ENCODE peak calls at places on chromosomes 5 and 9, in four cellular contexts. One of them, this sample, is unnamed.

GRCh38 chr5:124404796-124405195 is 341.6 kb downstream of the ZNF608 start:
- DNase-seq in NB4: no peak
- DNase-seq in fibroblast of the aortic adventitia: no peak
- DNase-seq in heart left ventricle: no peak
- DNase-seq in this sample: no peak

GRCh38 chr9:104780796-104781395 is 17.0 kb downstream of the NIPSNAP3B start:
- DNase-seq in NB4: peak
- DNase-seq in fibroblast of the aortic adventitia: peak
- DNase-seq in heart left ventricle: no peak
- DNase-seq in this sample: peak

GRCh38 chr5:43422143-43422542 is 10.0 kb upstream of the CCL28 start:
- DNase-seq in NB4: no peak
- DNase-seq in fibroblast of the aortic adventitia: peak
- DNase-seq in heart left ventricle: no peak
- DNase-seq in this sample: peak

GRCh38 chr5:116459306-116459705 is 115.3 kb downstream of the SEMA6A start:
- DNase-seq in NB4: no peak
- DNase-seq in fibroblast of the aortic adventitia: no peak
- DNase-seq in heart left ventricle: no peak
- DNase-seq in this sample: no peak

GRCh38 chr9:117409321-117409720 is 5.5 kb downstream of the ASTN2 start:
- DNase-seq in NB4: no peak
- DNase-seq in fibroblast of the aortic adventitia: no peak
- DNase-seq in heart left ventricle: no peak
- DNase-seq in this sample: peak

GRCh38 chr5:122091942-122092600 is 14.0 kb upstream of the LOX start:
- DNase-seq in NB4: no peak
- DNase-seq in fibroblast of the aortic adventitia: peak
- DNase-seq in heart left ventricle: no peak
- DNase-seq in this sample: peak

GRCh38 chr9:95167998-95168397 is 149.5 kb downstream of the FANCC start:
- DNase-seq in NB4: peak
- DNase-seq in fibroblast of the aortic adventitia: peak
- DNase-seq in heart left ventricle: peak
- DNase-seq in this sample: peak

GRCh38 chr5:113984928-113985327 is 376.9 kb upstream of the KCNN2 start:
- DNase-seq in NB4: no peak
- DNase-seq in fibroblast of the aortic adventitia: no peak
- DNase-seq in heart left ventricle: no peak
- DNase-seq in this sample: no peak

GRCh38 chr5:107619781-107620180 is 51.0 kb downstream of the EFNA5 start:
- DNase-seq in NB4: no peak
- DNase-seq in fibroblast of the aortic adventitia: no peak
- DNase-seq in heart left ventricle: no peak
- DNase-seq in this sample: no peak

GRCh38 chr9:35515766-35516165 is 25.9 kb downstream of the RUSC2 start:
- DNase-seq in NB4: no peak
- DNase-seq in fibroblast of the aortic adventitia: no peak
- DNase-seq in heart left ventricle: no peak
- DNase-seq in this sample: peak

GRCh38 chr9:37908698-37909186 is 4.8 kb upstream of the SLC25A51 start:
- DNase-seq in NB4: peak
- DNase-seq in fibroblast of the aortic adventitia: peak
- DNase-seq in heart left ventricle: no peak
- DNase-seq in this sample: peak

GRCh38 chr5:457195-457961 is 14.4 kb downstream of the EXOC3 start:
- DNase-seq in NB4: no peak
- DNase-seq in fibroblast of the aortic adventitia: no peak
- DNase-seq in heart left ventricle: peak
- DNase-seq in this sample: no peak

GRCh38 chr9:129109952-129110739 is 447 bp downstream of the CRAT start:
- DNase-seq in NB4: peak
- DNase-seq in fibroblast of the aortic adventitia: peak
- DNase-seq in heart left ventricle: peak
- DNase-seq in this sample: no peak

GRCh38 chr9:98109052-98109451 is 10.0 kb downstream of the TRIM14 start:
- DNase-seq in NB4: no peak
- DNase-seq in fibroblast of the aortic adventitia: no peak
- DNase-seq in heart left ventricle: no peak
- DNase-seq in this sample: no peak

GRCh38 chr9:70030156-70030555 is 13.5 kb upstream of the MAMDC2 start:
- DNase-seq in NB4: no peak
- DNase-seq in fibroblast of the aortic adventitia: peak
- DNase-seq in heart left ventricle: no peak
- DNase-seq in this sample: peak

GRCh38 chr5:73160239-73160671 is 12.7 kb upstream of the TMEM174 start:
- DNase-seq in NB4: peak
- DNase-seq in fibroblast of the aortic adventitia: no peak
- DNase-seq in heart left ventricle: no peak
- DNase-seq in this sample: no peak

GRCh38 chr5:56791396-56791795 is 24.0 kb upstream of the MAP3K1 start:
- DNase-seq in NB4: no peak
- DNase-seq in fibroblast of the aortic adventitia: no peak
- DNase-seq in heart left ventricle: no peak
- DNase-seq in this sample: no peak

GRCh38 chr5:139759219-139759721 is 36.3 kb upstream of the PSD2 start:
- DNase-seq in NB4: no peak
- DNase-seq in fibroblast of the aortic adventitia: no peak
- DNase-seq in heart left ventricle: no peak
- DNase-seq in this sample: no peak

GRCh38 chr9:2620876-2621677 is 510 bp upstream of the VLDLR start:
- DNase-seq in NB4: peak
- DNase-seq in fibroblast of the aortic adventitia: peak
- DNase-seq in heart left ventricle: peak
- DNase-seq in this sample: peak

GRCh38 chr5:142319560-142320426 is 5.0 kb downstream of the SPRY4 start:
- DNase-seq in NB4: no peak
- DNase-seq in fibroblast of the aortic adventitia: peak
- DNase-seq in heart left ventricle: no peak
- DNase-seq in this sample: peak

GRCh38 chr9:134226221-134226930 is 62.0 kb upstream of the RNU6ATAC start:
- DNase-seq in NB4: peak
- DNase-seq in fibroblast of the aortic adventitia: no peak
- DNase-seq in heart left ventricle: no peak
- DNase-seq in this sample: peak

GRCh38 chr5:175746851-175747250 is 89.0 kb downstream of the HRH2 start:
- DNase-seq in NB4: no peak
- DNase-seq in fibroblast of the aortic adventitia: no peak
- DNase-seq in heart left ventricle: no peak
- DNase-seq in this sample: peak

GRCh38 chr5:1133510-1134255 is 21.8 kb upstream of the SLC12A7 start:
- DNase-seq in NB4: peak
- DNase-seq in fibroblast of the aortic adventitia: no peak
- DNase-seq in heart left ventricle: no peak
- DNase-seq in this sample: no peak

GRCh38 chr9:36772449-36773370 is 200.0 kb downstream of the MELK start:
- DNase-seq in NB4: peak
- DNase-seq in fibroblast of the aortic adventitia: peak
- DNase-seq in heart left ventricle: no peak
- DNase-seq in this sample: peak

GRCh38 chr9:75891277-75892167 is 1.0 kb downstream of the PCSK5 start:
- DNase-seq in NB4: no peak
- DNase-seq in fibroblast of the aortic adventitia: peak
- DNase-seq in heart left ventricle: peak
- DNase-seq in this sample: peak

GRCh38 chr5:148542812-148543211 is 111.5 kb downstream of the HTR4 start:
- DNase-seq in NB4: peak
- DNase-seq in fibroblast of the aortic adventitia: peak
- DNase-seq in heart left ventricle: no peak
- DNase-seq in this sample: peak

GRCh38 chr9:127931092-127931881 is 710 bp upstream of the PIP5KL1 start:
- DNase-seq in NB4: peak
- DNase-seq in fibroblast of the aortic adventitia: peak
- DNase-seq in heart left ventricle: no peak
- DNase-seq in this sample: peak

DNA sequence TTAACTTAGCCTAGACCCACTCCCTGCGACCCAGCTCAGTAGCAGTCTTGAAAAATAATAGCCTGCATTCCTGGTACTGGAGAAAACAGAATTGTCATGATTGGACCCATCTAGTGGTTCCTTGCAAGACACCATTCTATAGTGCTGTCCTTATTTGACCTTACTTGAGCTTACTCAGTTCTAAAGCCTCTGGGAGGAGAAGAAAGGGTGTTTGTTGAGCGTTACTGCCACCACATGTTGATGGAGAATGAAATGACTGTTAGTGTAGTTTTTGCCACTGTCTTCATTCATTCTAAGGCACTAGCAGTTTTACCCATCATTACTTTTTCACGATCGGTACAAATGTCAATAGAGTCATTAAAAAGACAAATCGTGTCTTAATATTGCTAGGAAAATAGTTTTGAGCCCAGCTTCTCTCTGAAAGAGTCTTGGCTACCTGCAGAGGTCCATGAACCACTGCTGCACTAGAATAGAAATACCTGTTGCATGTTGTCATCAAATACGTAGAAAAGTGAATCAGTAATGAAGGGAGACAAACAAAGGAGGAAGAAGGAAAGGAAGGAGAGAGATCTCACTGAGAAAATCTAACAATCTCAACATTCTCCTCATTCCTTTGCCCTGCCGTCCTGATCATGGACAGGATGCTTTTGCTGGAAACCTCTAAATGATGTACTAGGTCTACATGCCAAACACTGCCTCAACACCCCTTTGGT is 96.0 kb downstream of the LIX1 start:
- DNase-seq in NB4: peak
- DNase-seq in fibroblast of the aortic adventitia: peak
- DNase-seq in heart left ventricle: no peak
- DNase-seq in this sample: peak
- TF ChIP-seq CTCF in NB4: no peak
- TF ChIP-seq CTCF in fibroblast of the aortic adventitia: no peak
- TF ChIP-seq CTCF in heart left ventricle: no peak
- TF ChIP-seq CTCF in this sample: no peak

GRCh38 chr5:61768692-61769281 is 436.7 kb downstream of the ZSWIM6 start:
- DNase-seq in NB4: peak
- DNase-seq in fibroblast of the aortic adventitia: peak
- DNase-seq in heart left ventricle: no peak
- DNase-seq in this sample: peak
- TF ChIP-seq CTCF in NB4: peak
- TF ChIP-seq CTCF in fibroblast of the aortic adventitia: peak
- TF ChIP-seq CTCF in heart left ventricle: peak
- TF ChIP-seq CTCF in this sample: peak

GRCh38 chr9:88989961-88990570 is 1.2 kb upstream of the S1PR3 start:
- DNase-seq in NB4: peak
- DNase-seq in fibroblast of the aortic adventitia: no peak
- DNase-seq in heart left ventricle: no peak
- DNase-seq in this sample: no peak
- TF ChIP-seq CTCF in NB4: no peak
- TF ChIP-seq CTCF in fibroblast of the aortic adventitia: no peak
- TF ChIP-seq CTCF in heart left ventricle: no peak
- TF ChIP-seq CTCF in this sample: no peak

GRCh38 chr9:8857330-8858249 is 1058.0 kb upstream of the DMAC1 start:
- DNase-seq in NB4: no peak
- DNase-seq in fibroblast of the aortic adventitia: peak
- DNase-seq in heart left ventricle: peak
- DNase-seq in this sample: no peak
- TF ChIP-seq CTCF in NB4: no peak
- TF ChIP-seq CTCF in fibroblast of the aortic adventitia: no peak
- TF ChIP-seq CTCF in heart left ventricle: no peak
- TF ChIP-seq CTCF in this sample: no peak